ENCODE peak calls at places on chromosome 1, in five cellular contexts. K is stomach, V is sigmoid colon, F is tibial nerve, B is ovary. M is an unnamed sample. For H3K27me3, the result is how much of the 10 kb centered on the place peaks cover.

GRCh38 chr1:235632538-235633219 is 16.9 kb downstream of the GNG4 start:
- DNase-seq in B (no peak), F (no peak), V (peak), K (no peak), M (no peak)

GRCh38 chr1:159916240-159917051 is 8.9 kb downstream of the TAGLN2 start:
- DNase-seq in B (no peak), V (no peak), F (no peak), K (peak), M (no peak)

GRCh38 chr1:167483790-167484189 is 34.5 kb downstream of the CD247 start:
- DNase-seq in B (no peak), F (no peak), V (peak), K (no peak), M (no peak)

GRCh38 chr1:16158025-16158424 is 2.2 kb upstream of the EPHA2 start:
- DNase-seq in F (no peak), B (no peak), K (no peak), V (no peak), M (no peak)

GRCh38 chr1:236516929-236517704 is 6.7 kb upstream of the LGALS8 start:
- DNase-seq in K (no peak), F (no peak), B (no peak), V (no peak), M (no peak)

GRCh38 chr1:215250913-215251312 is 168.4 kb downstream of the KCNK2 start:
- DNase-seq in B (no peak), V (no peak), K (no peak), F (no peak), M (no peak)

GRCh38 chr1:8646996-8647395 is 170.4 kb downstream of the RERE start:
- DNase-seq in F (no peak), V (no peak), B (no peak), K (no peak), M (no peak)

GRCh38 chr1:219236095-219236494 is 62.4 kb downstream of the LYPLAL1 start:
- DNase-seq in F (no peak), B (no peak), K (no peak), V (no peak), M (no peak)

GRCh38 chr1:198153103-198153502 is 3.7 kb upstream of the NEK7 start:
- DNase-seq in F (peak), B (peak), K (no peak), V (no peak), M (no peak)

GRCh38 chr1:17494114-17494729 is 45.3 kb upstream of the ARHGEF10L start:
- DNase-seq in F (peak), V (peak), B (peak), K (peak), M (no peak)

DNA sequence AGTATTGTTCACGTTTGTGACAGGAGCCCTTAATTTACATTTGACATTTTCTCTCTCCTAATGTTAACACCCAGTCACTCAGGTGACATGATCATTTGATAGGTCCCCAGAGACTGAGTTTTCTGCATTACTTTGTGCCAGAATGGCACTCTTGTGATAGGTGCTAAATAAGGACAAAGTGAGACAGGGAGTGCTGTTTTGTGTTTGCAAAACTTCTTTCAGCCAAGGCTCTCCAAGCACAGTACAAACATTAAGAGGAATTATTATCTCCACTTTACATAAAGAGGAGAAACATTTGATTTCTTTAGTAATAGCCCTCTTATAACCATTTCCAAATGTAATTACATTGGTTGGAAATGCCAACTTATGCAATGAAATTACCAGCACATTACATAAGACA is 355.2 kb downstream of the NTNG1 start:
- DNase-seq in V (no peak), B (no peak), F (no peak), K (no peak), M (no peak)
- TF ChIP-seq EP300 in V (no peak), B (no peak), F (no peak), K (no peak), M (no peak)

GRCh38 chr1:30332100-30333094 is 391.0 kb downstream of the MATN1 start:
- DNase-seq in B (no peak), F (no peak), V (no peak), K (no peak), M (peak)
- H3K27me3 ChIP-seq in B (under half), F (under half), V (under half), K (under half), M (under half)

DNA sequence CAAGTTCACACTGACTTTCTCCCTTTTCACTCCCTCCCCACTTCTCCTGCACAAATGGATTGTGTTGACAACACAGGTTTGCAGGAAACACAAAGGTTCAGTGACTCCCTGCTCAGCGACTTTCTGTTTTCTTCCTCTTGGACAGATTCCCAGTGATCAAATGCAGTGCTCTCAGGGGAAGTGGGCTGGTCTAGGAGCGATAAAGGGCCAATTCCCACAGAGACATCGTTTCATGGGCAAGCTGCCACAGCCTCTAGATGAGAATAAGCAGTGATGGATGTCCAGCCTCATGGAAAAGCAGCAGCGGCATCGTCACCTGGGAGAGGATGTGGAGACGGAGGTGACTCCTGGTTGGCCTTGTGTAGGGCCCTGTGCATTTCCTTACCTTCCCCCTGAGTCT is 30.6 kb downstream of the FYB2 start:
- DNase-seq in B (no peak), F (no peak), K (peak), V (no peak), M (no peak)
- TF ChIP-seq EP300 in B (no peak), F (no peak), K (no peak), V (no peak), M (no peak)

GRCh38 chr1:112508242-112509004 is at the start of gene WNT2B:
- DNase-seq in V (no peak), K (peak), B (peak), F (no peak), M (no peak)
- H3K27me3 ChIP-seq in V (half or more), K (under half), B (under half), F (under half), M (under half)

DNA sequence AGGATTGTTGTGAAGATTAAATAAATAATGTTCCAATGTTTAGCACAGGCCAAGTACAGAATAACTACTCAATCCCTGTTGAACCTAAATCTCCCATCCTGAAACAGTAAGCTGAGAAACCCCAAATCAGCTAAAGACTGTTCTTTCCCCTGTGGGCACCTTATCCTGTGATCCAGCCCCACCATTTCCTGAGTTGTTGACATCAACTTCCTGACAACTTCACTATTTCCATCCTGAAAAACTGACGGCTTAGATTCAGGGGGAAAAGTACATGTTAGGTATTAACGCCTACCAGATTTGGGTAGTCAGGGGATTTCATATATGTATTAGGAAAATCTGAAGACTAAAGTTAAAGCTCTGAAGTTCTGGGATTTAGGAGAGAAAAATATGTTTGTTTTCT is 51.7 kb upstream of the PALMD start:
- DNase-seq in F (no peak), K (no peak), V (no peak), B (no peak), M (no peak)
- TF ChIP-seq EP300 in F (no peak), K (no peak), V (no peak), B (no peak), M (no peak)

GRCh38 chr1:31029031-31029430 is 36.5 kb downstream of the PUM1 start:
- DNase-seq in V (no peak), F (no peak), K (no peak), B (no peak), M (no peak)
- H3K27me3 ChIP-seq in V (under half), F (under half), K (under half), B (under half), M (under half)

GRCh38 chr1:207315435-207315834 is 6.0 kb upstream of the CD55 start:
- DNase-seq in K (no peak), V (no peak), B (no peak), F (no peak), M (no peak)

GRCh38 chr1:207318072-207318619 is 3.3 kb upstream of the CD55 start:
- DNase-seq in V (no peak), F (no peak), K (no peak), B (no peak), M (no peak)

GRCh38 chr1:207316141-207316540 is 5.3 kb upstream of the CD55 start:
- DNase-seq in F (no peak), V (no peak), K (peak), B (no peak), M (no peak)

GRCh38 chr1:207317561-207317960 is 3.9 kb upstream of the CD55 start:
- DNase-seq in V (no peak), K (no peak), F (no peak), B (no peak), M (no peak)

GRCh38 chr1:207316622-207317510 is 4.6 kb upstream of the CD55 start:
- DNase-seq in B (peak), K (peak), V (peak), F (no peak), M (no peak)
- TF ChIP-seq EP300 in B (no peak), K (no peak), V (no peak), F (no peak), M (no peak)

GRCh38 chr1:22263359-22263758 is 120.5 kb upstream of the WNT4 start:
- DNase-seq in K (no peak), F (no peak), B (no peak), V (no peak), M (no peak)
- H3K27me3 ChIP-seq in K (under half), F (under half), B (under half), V (under half), M (under half)

DNA sequence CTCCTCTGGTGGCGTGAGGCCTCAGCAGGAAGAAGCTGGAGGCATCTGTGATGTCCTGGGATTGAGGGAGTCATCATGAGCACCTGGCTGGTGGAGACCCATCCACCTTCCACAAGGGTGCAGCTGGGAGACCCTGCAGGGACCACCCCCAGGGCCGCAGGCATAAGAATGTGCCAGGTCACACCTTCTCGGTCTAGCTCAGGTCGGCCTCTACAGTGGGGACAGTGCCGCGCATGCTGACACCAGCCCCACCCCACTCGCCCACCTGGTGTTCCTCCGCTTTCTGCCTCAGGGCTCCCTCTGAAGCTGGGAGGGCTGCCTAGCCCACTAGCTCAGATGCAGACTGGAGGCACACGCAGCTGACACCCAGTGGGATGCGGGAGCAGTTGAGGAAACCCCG is 5.8 kb upstream of the PAQR7 start:
- DNase-seq in F (no peak), B (no peak), V (peak), K (no peak), M (no peak)
- TF ChIP-seq EP300 in F (no peak), B (no peak), V (no peak), K (no peak), M (no peak)